ENCODE peak calls at places on chromosomes 16 and 17, in five cellular contexts. E is H9; K is activated T-helper 1 cell treated with anti-CD3 and anti-CD28 coated beads, Interleukin-12 subunit alpha, Interleukin-12 subunit beta, Interleukin-2, Interleukin-4 antibody, amounts not matched to agents 30 ng/mL and 10 ng/mL and 1 ng/mL, durations not matched to agents 14 hours and 24 hours and 36 hours; M is NCI-H1105 treated with DMSO at 0.1 percent for 48 hours; I is activated naive CD4-positive, alpha-beta T cell treated with anti-CD3 and anti-CD28 coated beads, Interleukin-2, amount 50 U/mL, for 72 hours. J is an unnamed sample.

GRCh38 chr17:18377437-18378204 is at the start of gene EVPLL:
- DNase-seq in K (no peak), E (peak; percentile 36), I (no peak), M (no peak), J (no peak)

GRCh38 chr16:17303101-17303500 is 167.7 kb downstream of the XYLT1 start:
- DNase-seq in M (no peak), E (no peak), I (no peak), K (no peak), J (no peak)

GRCh38 chr17:45312477-45313418 is 4.1 kb downstream of the MAP3K14 start:
- DNase-seq in I (peak; percentile 42), E (no peak), M (no peak), K (no peak), J (no peak)

GRCh38 chr17:4607773-4608187 is 23.5 kb downstream of the SMTNL2 start:
- DNase-seq in E (peak; percentile 27), M (no peak), I (no peak), K (no peak), J (no peak)

GRCh38 chr16:74888227-74888862 is 96.6 kb downstream of the WDR59 start:
- DNase-seq in I (no peak), E (no peak), M (no peak), K (no peak), J (no peak)

GRCh38 chr17:57604771-57605733 is 140.0 kb downstream of the CCDC182 start:
- DNase-seq in M (peak; percentile 92), K (no peak), E (no peak), I (peak; percentile 27), J (no peak)

GRCh38 chr16:87564524-87564778 is 37.9 kb upstream of the JPH3 start:
- DNase-seq in I (no peak), E (no peak), M (no peak), K (no peak), J (no peak)

GRCh38 chr16:83771306-83771942 is 36.4 kb upstream of the HSBP1 start:
- DNase-seq in I (no peak), K (no peak), M (peak; percentile 40), E (no peak), J (peak; percentile 9)

GRCh38 chr17:2521257-2521656 is 9.6 kb upstream of the METTL16 start:
- DNase-seq in E (no peak), K (no peak), I (no peak), M (no peak), J (no peak)

GRCh38 chr16:88381820-88382451 is 823 bp upstream of the ZNF469 start:
- DNase-seq in M (no peak), K (no peak), E (peak; percentile 72), I (no peak), J (no peak)

J was measured in amygdala.